ENCODE peak calls at places on chromosomes 16 and 17, in nine cellular contexts. One of them, this sample, is unnamed.

GRCh38 chr16:74896389-74897370 is 88.2 kb downstream of the WDR59 start:
- DNase-seq in type B pancreatic cell: no peak
- DNase-seq in NCI-H2081: no peak
- DNase-seq in cardiac fibroblast: peak
- DNase-seq in A549: peak
- DNase-seq in Kasumi-1: no peak
- DNase-seq in Daoy: peak
- DNase-seq in activated T-cell treated with anti-CD3 and anti-CD28 coated beads for 4 hours: no peak
- DNase-seq in NCI-H2171 treated with DMSO at 0.1 percent for 48 hours: no peak
- DNase-seq in this sample: peak

GRCh38 chr17:61185385-61185784 is 214.3 kb upstream of the TBX2 start:
- DNase-seq in activated T-cell treated with anti-CD3 and anti-CD28 coated beads for 4 hours: no peak
- DNase-seq in type B pancreatic cell: no peak
- DNase-seq in A549: no peak
- DNase-seq in Daoy: no peak
- DNase-seq in NCI-H2081: no peak
- DNase-seq in NCI-H2171 treated with DMSO at 0.1 percent for 48 hours: no peak
- DNase-seq in Kasumi-1: no peak
- DNase-seq in cardiac fibroblast: no peak
- DNase-seq in this sample: no peak

GRCh38 chr17:29572691-29573557 is 4.4 kb downstream of the TP53I13 start:
- DNase-seq in NCI-H2171 treated with DMSO at 0.1 percent for 48 hours: no peak
- DNase-seq in A549: no peak
- DNase-seq in activated T-cell treated with anti-CD3 and anti-CD28 coated beads for 4 hours: peak
- DNase-seq in Daoy: peak
- DNase-seq in NCI-H2081: no peak
- DNase-seq in Kasumi-1: no peak
- DNase-seq in type B pancreatic cell: peak
- DNase-seq in cardiac fibroblast: peak
- DNase-seq in this sample: peak

GRCh38 chr17:13931111-13931526 is 138.2 kb upstream of the COX10 start:
- DNase-seq in type B pancreatic cell: no peak
- DNase-seq in activated T-cell treated with anti-CD3 and anti-CD28 coated beads for 4 hours: no peak
- DNase-seq in NCI-H2171 treated with DMSO at 0.1 percent for 48 hours: no peak
- DNase-seq in cardiac fibroblast: peak
- DNase-seq in A549: no peak
- DNase-seq in NCI-H2081: no peak
- DNase-seq in Kasumi-1: peak
- DNase-seq in Daoy: peak
- DNase-seq in this sample: no peak

GRCh38 chr16:19213885-19214284 is 45.8 kb downstream of the SYT17 start:
- DNase-seq in A549: no peak
- DNase-seq in NCI-H2081: no peak
- DNase-seq in Kasumi-1: no peak
- DNase-seq in cardiac fibroblast: no peak
- DNase-seq in NCI-H2171 treated with DMSO at 0.1 percent for 48 hours: no peak
- DNase-seq in activated T-cell treated with anti-CD3 and anti-CD28 coated beads for 4 hours: no peak
- DNase-seq in type B pancreatic cell: no peak
- DNase-seq in Daoy: no peak
- DNase-seq in this sample: no peak

GRCh38 chr17:8409966-8410881 is 12.6 kb upstream of the RNF222 start:
- DNase-seq in Daoy: peak
- DNase-seq in type B pancreatic cell: peak
- DNase-seq in activated T-cell treated with anti-CD3 and anti-CD28 coated beads for 4 hours: peak
- DNase-seq in NCI-H2171 treated with DMSO at 0.1 percent for 48 hours: peak
- DNase-seq in A549: peak
- DNase-seq in NCI-H2081: peak
- DNase-seq in cardiac fibroblast: peak
- DNase-seq in Kasumi-1: peak
- DNase-seq in this sample: peak

GRCh38 chr16:70685938-70686375 is at the start of gene MTSS2:
- DNase-seq in type B pancreatic cell: peak
- DNase-seq in Daoy: peak
- DNase-seq in NCI-H2171 treated with DMSO at 0.1 percent for 48 hours: peak
- DNase-seq in NCI-H2081: peak
- DNase-seq in cardiac fibroblast: peak
- DNase-seq in activated T-cell treated with anti-CD3 and anti-CD28 coated beads for 4 hours: no peak
- DNase-seq in A549: peak
- DNase-seq in Kasumi-1: peak
- DNase-seq in this sample: peak

GRCh38 chr16:72355561-72355960 is 183.6 kb upstream of the PMFBP1 start:
- DNase-seq in cardiac fibroblast: peak
- DNase-seq in type B pancreatic cell: no peak
- DNase-seq in NCI-H2081: no peak
- DNase-seq in NCI-H2171 treated with DMSO at 0.1 percent for 48 hours: no peak
- DNase-seq in A549: no peak
- DNase-seq in activated T-cell treated with anti-CD3 and anti-CD28 coated beads for 4 hours: no peak
- DNase-seq in Kasumi-1: no peak
- DNase-seq in Daoy: no peak
- DNase-seq in this sample: peak

GRCh38 chr17:27462149-27462548 is 5.9 kb downstream of the KSR1 start:
- DNase-seq in NCI-H2171 treated with DMSO at 0.1 percent for 48 hours: no peak
- DNase-seq in NCI-H2081: no peak
- DNase-seq in A549: no peak
- DNase-seq in Kasumi-1: no peak
- DNase-seq in cardiac fibroblast: no peak
- DNase-seq in type B pancreatic cell: no peak
- DNase-seq in activated T-cell treated with anti-CD3 and anti-CD28 coated beads for 4 hours: no peak
- DNase-seq in Daoy: no peak
- DNase-seq in this sample: no peak

GRCh38 chr17:19741832-19742457 is 6.2 kb downstream of the ALDH3A1 start:
- DNase-seq in Daoy: no peak
- DNase-seq in activated T-cell treated with anti-CD3 and anti-CD28 coated beads for 4 hours: no peak
- DNase-seq in cardiac fibroblast: no peak
- DNase-seq in NCI-H2081: no peak
- DNase-seq in NCI-H2171 treated with DMSO at 0.1 percent for 48 hours: no peak
- DNase-seq in A549: no peak
- DNase-seq in type B pancreatic cell: no peak
- DNase-seq in Kasumi-1: no peak
- DNase-seq in this sample: no peak

This sample was measured in adipocyte.